ENCODE peak calls at places on chromosomes 1 and 21, in seven cellular contexts. One of them, this sample, is unnamed. For H3K36me3, the result is how much of the 10 kb centered on the place peaks cover.

GRCh38 chr1:30061292-30062204 is 661.8 kb downstream of the MATN1 start:
- DNase-seq in mesenchymal stem cell: no peak
- DNase-seq in uterus: no peak
- DNase-seq in IMR-90: no peak
- DNase-seq in tibial nerve: no peak
- DNase-seq in lower lobe of right lung: no peak
- DNase-seq in heart right ventricle: no peak
- DNase-seq in this sample: no peak

GRCh38 chr1:11341881-11342552 is 69.0 kb downstream of the UBIAD1 start:
- DNase-seq in lower lobe of right lung: no peak
- DNase-seq in mesenchymal stem cell: no peak
- DNase-seq in uterus: no peak
- DNase-seq in heart right ventricle: no peak
- DNase-seq in tibial nerve: no peak
- DNase-seq in IMR-90: peak
- DNase-seq in this sample: peak

GRCh38 chr1:204941415-204942338 is 71.0 kb downstream of the NFASC start:
- DNase-seq in lower lobe of right lung: peak
- DNase-seq in uterus: peak
- DNase-seq in heart right ventricle: peak
- DNase-seq in mesenchymal stem cell: peak
- DNase-seq in tibial nerve: peak
- DNase-seq in IMR-90: peak
- DNase-seq in this sample: peak

GRCh38 chr1:180816132-180816531 is 96.6 kb upstream of the KIAA1614 start:
- DNase-seq in lower lobe of right lung: no peak
- DNase-seq in uterus: no peak
- DNase-seq in mesenchymal stem cell: no peak
- DNase-seq in heart right ventricle: no peak
- DNase-seq in tibial nerve: no peak
- DNase-seq in IMR-90: no peak
- DNase-seq in this sample: no peak

GRCh38 chr1:16992102-16992501 is 11.7 kb upstream of the MFAP2 start:
- DNase-seq in IMR-90: no peak
- DNase-seq in uterus: no peak
- DNase-seq in mesenchymal stem cell: no peak
- DNase-seq in lower lobe of right lung: no peak
- DNase-seq in heart right ventricle: no peak
- DNase-seq in tibial nerve: no peak
- DNase-seq in this sample: no peak

GRCh38 chr1:226121587-226122400 is 59.3 kb downstream of the H3-3A start:
- DNase-seq in heart right ventricle: peak
- DNase-seq in tibial nerve: peak
- DNase-seq in IMR-90: peak
- DNase-seq in mesenchymal stem cell: peak
- DNase-seq in lower lobe of right lung: peak
- DNase-seq in uterus: peak
- DNase-seq in this sample: peak

GRCh38 chr1:59360729-59361128 is 63.8 kb downstream of the FGGY start:
- DNase-seq in uterus: no peak
- DNase-seq in heart right ventricle: no peak
- DNase-seq in lower lobe of right lung: no peak
- DNase-seq in IMR-90: no peak
- DNase-seq in tibial nerve: no peak
- DNase-seq in mesenchymal stem cell: no peak
- DNase-seq in this sample: no peak

GRCh38 chr1:2609271-2610035 is 22.9 kb downstream of the PRXL2B start:
- DNase-seq in lower lobe of right lung: peak
- DNase-seq in heart right ventricle: no peak
- DNase-seq in uterus: no peak
- DNase-seq in tibial nerve: no peak
- DNase-seq in IMR-90: no peak
- DNase-seq in mesenchymal stem cell: no peak
- DNase-seq in this sample: no peak

GRCh38 chr1:167900907-167901306 is 13.0 kb downstream of the ADCY10 start:
- DNase-seq in lower lobe of right lung: no peak
- DNase-seq in heart right ventricle: no peak
- DNase-seq in mesenchymal stem cell: no peak
- DNase-seq in tibial nerve: no peak
- DNase-seq in IMR-90: no peak
- DNase-seq in uterus: no peak
- DNase-seq in this sample: no peak

GRCh38 chr1:195663549-195664280 is 944.5 kb downstream of the KCNT2 start:
- DNase-seq in IMR-90: peak
- DNase-seq in mesenchymal stem cell: peak
- DNase-seq in lower lobe of right lung: no peak
- DNase-seq in uterus: no peak
- DNase-seq in tibial nerve: no peak
- DNase-seq in heart right ventricle: no peak
- DNase-seq in this sample: peak

GRCh38 chr1:214970016-214970415 is 112.5 kb upstream of the KCNK2 start:
- DNase-seq in mesenchymal stem cell: no peak
- DNase-seq in IMR-90: peak
- DNase-seq in uterus: no peak
- DNase-seq in heart right ventricle: no peak
- DNase-seq in tibial nerve: no peak
- DNase-seq in lower lobe of right lung: no peak
- DNase-seq in this sample: no peak

GRCh38 chr1:96178053-96178452 is 543.5 kb upstream of the PTBP2 start:
- DNase-seq in heart right ventricle: no peak
- DNase-seq in tibial nerve: no peak
- DNase-seq in IMR-90: no peak
- DNase-seq in lower lobe of right lung: no peak
- DNase-seq in uterus: no peak
- DNase-seq in mesenchymal stem cell: no peak
- DNase-seq in this sample: no peak

GRCh38 chr1:10905841-10906655 is 106.4 kb upstream of the TARDBP start:
- DNase-seq in heart right ventricle: no peak
- DNase-seq in uterus: no peak
- DNase-seq in IMR-90: no peak
- DNase-seq in tibial nerve: no peak
- DNase-seq in mesenchymal stem cell: no peak
- DNase-seq in lower lobe of right lung: no peak
- DNase-seq in this sample: no peak

GRCh38 chr1:219387211-219387610 is 213.5 kb downstream of the LYPLAL1 start:
- DNase-seq in IMR-90: no peak
- DNase-seq in heart right ventricle: no peak
- DNase-seq in mesenchymal stem cell: no peak
- DNase-seq in lower lobe of right lung: no peak
- DNase-seq in uterus: no peak
- DNase-seq in tibial nerve: no peak
- DNase-seq in this sample: no peak

GRCh38 chr1:83641828-83642443 is 357.0 kb downstream of the TTLL7 start:
- DNase-seq in heart right ventricle: peak
- DNase-seq in IMR-90: no peak
- DNase-seq in uterus: peak
- DNase-seq in lower lobe of right lung: no peak
- DNase-seq in mesenchymal stem cell: peak
- DNase-seq in tibial nerve: no peak
- DNase-seq in this sample: no peak

GRCh38 chr1:69433073-69433472 is 134.6 kb upstream of the LRRC7 start:
- DNase-seq in heart right ventricle: no peak
- DNase-seq in IMR-90: no peak
- DNase-seq in uterus: no peak
- DNase-seq in mesenchymal stem cell: no peak
- DNase-seq in tibial nerve: no peak
- DNase-seq in lower lobe of right lung: no peak
- DNase-seq in this sample: peak

GRCh38 chr1:111921948-111922347 is 67.5 kb downstream of the KCND3 start:
- DNase-seq in mesenchymal stem cell: no peak
- DNase-seq in tibial nerve: no peak
- DNase-seq in IMR-90: no peak
- DNase-seq in lower lobe of right lung: no peak
- DNase-seq in heart right ventricle: no peak
- DNase-seq in uterus: no peak
- DNase-seq in this sample: no peak

GRCh38 chr21:41188476-41189146 is 20.7 kb downstream of the BACE2 start:
- DNase-seq in lower lobe of right lung: no peak
- DNase-seq in IMR-90: no peak
- DNase-seq in mesenchymal stem cell: no peak
- DNase-seq in uterus: no peak
- DNase-seq in heart right ventricle: no peak
- DNase-seq in tibial nerve: no peak
- DNase-seq in this sample: no peak

GRCh38 chr1:24903955-24904730 is 25.9 kb downstream of the RUNX3 start:
- DNase-seq in heart right ventricle: no peak
- DNase-seq in uterus: peak
- DNase-seq in IMR-90: no peak
- DNase-seq in mesenchymal stem cell: no peak
- DNase-seq in tibial nerve: no peak
- DNase-seq in lower lobe of right lung: peak
- DNase-seq in this sample: no peak

GRCh38 chr1:200033511-200034261 is 6.2 kb downstream of the NR5A2 start:
- DNase-seq in uterus: no peak
- DNase-seq in heart right ventricle: no peak
- DNase-seq in mesenchymal stem cell: no peak
- DNase-seq in tibial nerve: no peak
- DNase-seq in IMR-90: no peak
- DNase-seq in lower lobe of right lung: no peak
- DNase-seq in this sample: no peak

GRCh38 chr1:242212401-242212800 is 213.5 kb upstream of the MAP1LC3C start:
- DNase-seq in heart right ventricle: no peak
- DNase-seq in mesenchymal stem cell: no peak
- DNase-seq in lower lobe of right lung: no peak
- DNase-seq in IMR-90: no peak
- DNase-seq in uterus: no peak
- DNase-seq in tibial nerve: no peak
- DNase-seq in this sample: no peak

GRCh38 chr1:18603212-18603852 is 27.3 kb upstream of the PAX7 start:
- DNase-seq in IMR-90: no peak
- DNase-seq in uterus: no peak
- DNase-seq in tibial nerve: no peak
- DNase-seq in mesenchymal stem cell: no peak
- DNase-seq in heart right ventricle: no peak
- DNase-seq in lower lobe of right lung: no peak
- DNase-seq in this sample: no peak

GRCh38 chr1:46489169-46489637 is 433 bp upstream of the DMBX1 start:
- DNase-seq in uterus: no peak
- DNase-seq in lower lobe of right lung: no peak
- DNase-seq in tibial nerve: no peak
- DNase-seq in IMR-90: no peak
- DNase-seq in heart right ventricle: no peak
- DNase-seq in mesenchymal stem cell: no peak
- DNase-seq in this sample: peak

GRCh38 chr21:44317241-44317782 is 17.5 kb downstream of the PFKL start:
- DNase-seq in uterus: no peak
- DNase-seq in tibial nerve: no peak
- DNase-seq in IMR-90: no peak
- DNase-seq in heart right ventricle: no peak
- DNase-seq in lower lobe of right lung: no peak
- DNase-seq in mesenchymal stem cell: no peak
- DNase-seq in this sample: no peak

GRCh38 chr21:44320847-44321246 is 18.3 kb downstream of the CFAP410 start:
- DNase-seq in uterus: no peak
- DNase-seq in IMR-90: no peak
- DNase-seq in lower lobe of right lung: no peak
- DNase-seq in mesenchymal stem cell: no peak
- DNase-seq in heart right ventricle: no peak
- DNase-seq in tibial nerve: no peak
- DNase-seq in this sample: no peak

GRCh38 chr21:44317871-44318270 is 18.0 kb downstream of the PFKL start:
- DNase-seq in heart right ventricle: no peak
- DNase-seq in tibial nerve: no peak
- DNase-seq in lower lobe of right lung: no peak
- DNase-seq in mesenchymal stem cell: no peak
- DNase-seq in IMR-90: no peak
- DNase-seq in uterus: no peak
- DNase-seq in this sample: no peak

GRCh38 chr21:44318489-44319285 is 18.8 kb downstream of the PFKL start:
- DNase-seq in uterus: no peak
- DNase-seq in tibial nerve: no peak
- DNase-seq in heart right ventricle: no peak
- DNase-seq in mesenchymal stem cell: no peak
- DNase-seq in IMR-90: no peak
- DNase-seq in lower lobe of right lung: no peak
- DNase-seq in this sample: no peak

DNA sequence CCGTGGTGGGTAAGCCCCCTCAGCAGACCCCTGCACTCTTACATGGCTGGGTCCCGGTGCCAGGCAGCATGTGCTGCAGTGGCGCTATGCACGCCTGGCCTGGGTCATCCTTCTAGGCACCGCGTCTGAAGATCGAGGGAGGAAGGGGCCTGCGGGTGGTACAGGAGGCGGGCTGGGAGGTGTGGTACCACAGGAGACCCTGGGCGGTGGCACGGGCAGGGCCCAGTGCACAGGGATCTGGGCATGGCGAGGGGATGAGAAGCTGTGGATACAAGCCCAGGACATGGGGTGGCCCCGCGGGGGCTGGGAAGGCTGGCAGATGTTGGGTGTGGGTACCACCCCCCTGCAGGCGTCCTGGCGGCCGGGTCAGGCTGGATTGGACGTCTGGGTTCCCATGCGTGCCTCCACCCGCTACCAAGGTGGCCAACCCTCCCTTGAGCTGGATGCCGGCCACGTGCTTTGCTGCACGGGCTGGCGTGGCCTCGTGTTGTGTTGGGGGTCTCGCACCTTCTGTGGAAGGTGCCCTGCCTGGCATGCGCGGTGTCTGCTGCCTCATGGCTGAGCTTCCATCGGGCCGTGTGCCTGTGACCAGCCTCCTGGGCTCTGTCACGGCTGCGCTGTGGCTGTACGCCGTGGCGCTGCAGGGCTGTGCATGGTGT is 19.7 kb downstream of the CFAP410 start:
- DNase-seq in lower lobe of right lung: no peak
- DNase-seq in mesenchymal stem cell: no peak
- DNase-seq in tibial nerve: no peak
- DNase-seq in IMR-90: no peak
- DNase-seq in uterus: no peak
- DNase-seq in heart right ventricle: no peak
- DNase-seq in this sample: no peak
- H3K36me3 ChIP-seq in lower lobe of right lung: half or more
- H3K36me3 ChIP-seq in mesenchymal stem cell: half or more
- H3K36me3 ChIP-seq in tibial nerve: under half
- H3K36me3 ChIP-seq in IMR-90: half or more
- H3K36me3 ChIP-seq in uterus: under half
- H3K36me3 ChIP-seq in heart right ventricle: under half
- H3K36me3 ChIP-seq in this sample: under half

GRCh38 chr1:3631330-3631729 is 6.5 kb downstream of the TPRG1L start:
- DNase-seq in mesenchymal stem cell: no peak
- DNase-seq in heart right ventricle: no peak
- DNase-seq in IMR-90: no peak
- DNase-seq in uterus: no peak
- DNase-seq in tibial nerve: no peak
- DNase-seq in lower lobe of right lung: peak
- DNase-seq in this sample: no peak
- H3K36me3 ChIP-seq in mesenchymal stem cell: half or more
- H3K36me3 ChIP-seq in heart right ventricle: under half
- H3K36me3 ChIP-seq in IMR-90: half or more
- H3K36me3 ChIP-seq in uterus: under half
- H3K36me3 ChIP-seq in tibial nerve: under half
- H3K36me3 ChIP-seq in lower lobe of right lung: half or more
- H3K36me3 ChIP-seq in this sample: under half

GRCh38 chr1:171532520-171532919 is 47.2 kb downstream of the PRRC2C start:
- DNase-seq in IMR-90: no peak
- DNase-seq in lower lobe of right lung: no peak
- DNase-seq in uterus: no peak
- DNase-seq in tibial nerve: no peak
- DNase-seq in heart right ventricle: no peak
- DNase-seq in mesenchymal stem cell: no peak
- DNase-seq in this sample: no peak
- H3K36me3 ChIP-seq in IMR-90: under half
- H3K36me3 ChIP-seq in lower lobe of right lung: half or more
- H3K36me3 ChIP-seq in uterus: under half
- H3K36me3 ChIP-seq in tibial nerve: under half
- H3K36me3 ChIP-seq in heart right ventricle: under half
- H3K36me3 ChIP-seq in mesenchymal stem cell: half or more
- H3K36me3 ChIP-seq in this sample: half or more

GRCh38 chr1:26854953-26855352 is 8.0 kb upstream of the SFN start:
- DNase-seq in heart right ventricle: no peak
- DNase-seq in uterus: no peak
- DNase-seq in lower lobe of right lung: no peak
- DNase-seq in mesenchymal stem cell: no peak
- DNase-seq in tibial nerve: no peak
- DNase-seq in IMR-90: no peak
- DNase-seq in this sample: peak
- H3K36me3 ChIP-seq in heart right ventricle: under half
- H3K36me3 ChIP-seq in uterus: under half
- H3K36me3 ChIP-seq in lower lobe of right lung: half or more
- H3K36me3 ChIP-seq in mesenchymal stem cell: half or more
- H3K36me3 ChIP-seq in tibial nerve: under half
- H3K36me3 ChIP-seq in IMR-90: under half
- H3K36me3 ChIP-seq in this sample: under half